ENCODE peak calls at places on chromosomes 7 and 10, in nine cellular contexts. One of them, this sample, is unnamed.

GRCh38 chr7:43701502-43701859 is 27.8 kb downstream of the COA1 start:
- DNase-seq in kidney tubule cell: no peak
- DNase-seq in A549: no peak
- DNase-seq in NCI-H1092 treated with DMSO at 0.1 percent for 48 hours: no peak
- DNase-seq in naive thymus-derived CD8-positive, alpha-beta T cell: no peak
- DNase-seq in omental fat pad: no peak
- DNase-seq in cerebellum: no peak
- DNase-seq in activated T-cell treated with anti-CD3 and anti-CD28 coated beads for 24 hours: no peak
- DNase-seq in uterus: no peak
- DNase-seq in this sample: no peak

GRCh38 chr10:122853665-122854313 is 8.1 kb upstream of the CUZD1 start:
- DNase-seq in kidney tubule cell: no peak
- DNase-seq in A549: no peak
- DNase-seq in NCI-H1092 treated with DMSO at 0.1 percent for 48 hours: no peak
- DNase-seq in naive thymus-derived CD8-positive, alpha-beta T cell: no peak
- DNase-seq in omental fat pad: no peak
- DNase-seq in cerebellum: no peak
- DNase-seq in activated T-cell treated with anti-CD3 and anti-CD28 coated beads for 24 hours: no peak
- DNase-seq in uterus: no peak
- DNase-seq in this sample: no peak

GRCh38 chr10:77351386-77351785 is 286.2 kb downstream of the KCNMA1 start:
- DNase-seq in kidney tubule cell: peak
- DNase-seq in A549: no peak
- DNase-seq in NCI-H1092 treated with DMSO at 0.1 percent for 48 hours: no peak
- DNase-seq in naive thymus-derived CD8-positive, alpha-beta T cell: no peak
- DNase-seq in omental fat pad: no peak
- DNase-seq in cerebellum: no peak
- DNase-seq in activated T-cell treated with anti-CD3 and anti-CD28 coated beads for 24 hours: no peak
- DNase-seq in uterus: no peak
- DNase-seq in this sample: no peak

GRCh38 chr7:33185786-33186185 is 56.4 kb downstream of the BBS9 start:
- DNase-seq in kidney tubule cell: peak
- DNase-seq in A549: peak
- DNase-seq in NCI-H1092 treated with DMSO at 0.1 percent for 48 hours: peak
- DNase-seq in naive thymus-derived CD8-positive, alpha-beta T cell: no peak
- DNase-seq in omental fat pad: no peak
- DNase-seq in cerebellum: peak
- DNase-seq in activated T-cell treated with anti-CD3 and anti-CD28 coated beads for 24 hours: no peak
- DNase-seq in uterus: no peak
- DNase-seq in this sample: no peak

GRCh38 chr10:114933588-114933987 is 4.4 kb upstream of the TRUB1 start:
- DNase-seq in kidney tubule cell: no peak
- DNase-seq in A549: no peak
- DNase-seq in NCI-H1092 treated with DMSO at 0.1 percent for 48 hours: no peak
- DNase-seq in naive thymus-derived CD8-positive, alpha-beta T cell: no peak
- DNase-seq in omental fat pad: no peak
- DNase-seq in cerebellum: no peak
- DNase-seq in activated T-cell treated with anti-CD3 and anti-CD28 coated beads for 24 hours: no peak
- DNase-seq in uterus: no peak
- DNase-seq in this sample: no peak

GRCh38 chr7:105830405-105831218 is 45.8 kb downstream of the ATXN7L1 start:
- DNase-seq in kidney tubule cell: peak
- DNase-seq in A549: peak
- DNase-seq in NCI-H1092 treated with DMSO at 0.1 percent for 48 hours: no peak
- DNase-seq in naive thymus-derived CD8-positive, alpha-beta T cell: no peak
- DNase-seq in omental fat pad: no peak
- DNase-seq in cerebellum: no peak
- DNase-seq in activated T-cell treated with anti-CD3 and anti-CD28 coated beads for 24 hours: no peak
- DNase-seq in uterus: no peak
- DNase-seq in this sample: no peak

GRCh38 chr7:17234398-17235021 is 63.9 kb upstream of the AHR start:
- DNase-seq in kidney tubule cell: peak
- DNase-seq in A549: peak
- DNase-seq in NCI-H1092 treated with DMSO at 0.1 percent for 48 hours: no peak
- DNase-seq in naive thymus-derived CD8-positive, alpha-beta T cell: peak
- DNase-seq in omental fat pad: no peak
- DNase-seq in cerebellum: no peak
- DNase-seq in activated T-cell treated with anti-CD3 and anti-CD28 coated beads for 24 hours: peak
- DNase-seq in uterus: no peak
- DNase-seq in this sample: no peak

GRCh38 chr7:153386581-153386980 is 627.0 kb downstream of the ACTR3B start:
- DNase-seq in kidney tubule cell: no peak
- DNase-seq in A549: no peak
- DNase-seq in NCI-H1092 treated with DMSO at 0.1 percent for 48 hours: no peak
- DNase-seq in naive thymus-derived CD8-positive, alpha-beta T cell: no peak
- DNase-seq in omental fat pad: no peak
- DNase-seq in cerebellum: no peak
- DNase-seq in activated T-cell treated with anti-CD3 and anti-CD28 coated beads for 24 hours: no peak
- DNase-seq in uterus: no peak
- DNase-seq in this sample: no peak

GRCh38 chr7:118288098-118288497 is 63.6 kb downstream of the ANKRD7 start:
- DNase-seq in kidney tubule cell: no peak
- DNase-seq in A549: no peak
- DNase-seq in NCI-H1092 treated with DMSO at 0.1 percent for 48 hours: no peak
- DNase-seq in naive thymus-derived CD8-positive, alpha-beta T cell: no peak
- DNase-seq in omental fat pad: no peak
- DNase-seq in cerebellum: no peak
- DNase-seq in activated T-cell treated with anti-CD3 and anti-CD28 coated beads for 24 hours: no peak
- DNase-seq in uterus: no peak
- DNase-seq in this sample: no peak

GRCh38 chr10:34696423-34696822 is 118.7 kb downstream of the PARD3 start:
- DNase-seq in kidney tubule cell: peak
- DNase-seq in A549: peak
- DNase-seq in NCI-H1092 treated with DMSO at 0.1 percent for 48 hours: no peak
- DNase-seq in naive thymus-derived CD8-positive, alpha-beta T cell: no peak
- DNase-seq in omental fat pad: no peak
- DNase-seq in cerebellum: no peak
- DNase-seq in activated T-cell treated with anti-CD3 and anti-CD28 coated beads for 24 hours: no peak
- DNase-seq in uterus: no peak
- DNase-seq in this sample: no peak

GRCh38 chr7:49848211-49848841 is 74.9 kb downstream of the VWC2 start:
- DNase-seq in kidney tubule cell: peak
- DNase-seq in A549: no peak
- DNase-seq in NCI-H1092 treated with DMSO at 0.1 percent for 48 hours: no peak
- DNase-seq in naive thymus-derived CD8-positive, alpha-beta T cell: no peak
- DNase-seq in omental fat pad: no peak
- DNase-seq in cerebellum: no peak
- DNase-seq in activated T-cell treated with anti-CD3 and anti-CD28 coated beads for 24 hours: no peak
- DNase-seq in uterus: no peak
- DNase-seq in this sample: no peak

This sample was measured in esophagus squamous epithelium.